ENCODE peak calls at places on chromosome 19, in ten cellular contexts. T, Z, K, Q, V, M, D, L, I and G are unnamed samples.

GRCh38 chr19:32206065-32206464 is 139.3 kb upstream of the ZNF507 start:
- DNase-seq in M (no peak), K (no peak), Q (no peak), D (no peak), L (no peak), V (no peak), T (no peak), I (no peak), Z (no peak), G (no peak)

GRCh38 chr19:52945652-52946321 is 16.9 kb downstream of the ZNF816 start:
- DNase-seq in V (no peak), D (no peak), Q (no peak), T (no peak), I (no peak), K (no peak), Z (no peak), L (no peak), M (no peak), G (no peak)

GRCh38 chr19:14149011-14149410 is 12.6 kb upstream of the ASF1B start:
- DNase-seq in Z (no peak), L (no peak), D (no peak), M (no peak), V (no peak), K (no peak), T (no peak), Q (no peak), I (no peak), G (no peak)

GRCh38 chr19:13028027-13028426 is 32.8 kb downstream of the NFIX start:
- DNase-seq in D (no peak), T (no peak), K (no peak), Z (no peak), I (no peak), Q (no peak), M (no peak), L (no peak), V (no peak), G (no peak)

GRCh38 chr19:15180451-15181390 is 20.1 kb downstream of the NOTCH3 start:
- DNase-seq in T (no peak), I (no peak), Z (no peak), D (no peak), V (no peak), Q (no peak), M (no peak), L (peak; percentile 65), K (no peak), G (no peak)

GRCh38 chr19:1854542-1855039 is 6.3 kb upstream of the REXO1 start:
- DNase-seq in D (no peak), I (no peak), M (peak; percentile 85), L (peak; percentile 39), K (no peak), Z (no peak), Q (no peak), T (no peak), V (peak; percentile 87), G (peak; percentile 37)

GRCh38 chr19:18603255-18603957 is 3.2 kb downstream of the CRLF1 start:
- DNase-seq in M (no peak), T (no peak), V (no peak), K (no peak), L (peak; percentile 52), D (peak; percentile 31), I (peak; percentile 26), Q (no peak), Z (no peak), G (no peak)

GRCh38 chr19:4358709-4359626 is 15.6 kb downstream of the MPND start:
- DNase-seq in Q (no peak), L (no peak), Z (no peak), K (no peak), T (no peak), V (no peak), I (no peak), M (no peak), D (no peak), G (no peak)

GRCh38 chr19:39174142-39174541 is 22.6 kb upstream of the NCCRP1 start:
- DNase-seq in T (no peak), I (no peak), L (no peak), M (no peak), Q (no peak), K (no peak), D (no peak), V (no peak), Z (no peak), G (no peak)

GRCh38 chr19:2345076-2345475 is 15.0 kb upstream of the TMPRSS9 start:
- DNase-seq in K (no peak), Q (no peak), I (no peak), L (no peak), Z (no peak), M (no peak), T (no peak), D (no peak), V (no peak), G (no peak)

GRCh38 chr19:10568444-10568825 is 344 bp downstream of the CDKN2D start:
- DNase-seq in T (no peak), V (peak; percentile 91), I (no peak), K (no peak), Q (no peak), D (no peak), L (no peak), M (no peak), Z (peak; percentile 45), G (peak; percentile 37)

GRCh38 chr19:6373813-6374108 is 1.2 kb downstream of the ALKBH7 start:
- DNase-seq in K (no peak), D (no peak), L (no peak), T (no peak), I (no peak), V (no peak), Z (no peak), M (no peak), Q (no peak), G (no peak)

GRCh38 chr19:13207237-13208130 is 57.3 kb downstream of the IER2 start:
- DNase-seq in I (peak; percentile 6), Z (peak; percentile 38), D (no peak), M (no peak), T (no peak), K (no peak), L (peak; percentile 53), Q (no peak), V (peak; percentile 89), G (no peak)

GRCh38 chr19:3693030-3693925 is 7.0 kb downstream of the PIP5K1C start:
- DNase-seq in M (peak; percentile 98), I (peak; percentile 7), D (no peak), K (no peak), L (no peak), V (no peak), Z (no peak), T (no peak), Q (no peak), G (no peak)

GRCh38 chr19:39319098-39319891 is 1.4 kb downstream of the LRFN1 start:
- DNase-seq in D (no peak), T (no peak), L (no peak), V (no peak), Q (no peak), M (no peak), Z (no peak), I (no peak), K (no peak), G (no peak)

GRCh38 chr19:16459680-16460079 is 12.1 kb downstream of the EPS15L1 start:
- DNase-seq in M (no peak), Z (no peak), K (no peak), I (no peak), D (no peak), Q (no peak), V (no peak), L (no peak), T (no peak), G (no peak)
- TF ChIP-seq CTCF in M (no peak), Z (no peak), K (no peak), I (no peak), D (no peak), Q (no peak), V (no peak), L (no peak), T (no peak), G (no peak)

GRCh38 chr19:48715276-48715675 is 4.2 kb downstream of the MAMSTR start:
- DNase-seq in D (no peak), V (peak; percentile 84), K (no peak), T (no peak), L (no peak), Z (no peak), M (no peak), Q (no peak), I (no peak), G (no peak)

GRCh38 chr19:48714759-48715261 is 4.7 kb downstream of the MAMSTR start:
- DNase-seq in L (no peak), K (no peak), D (no peak), V (no peak), M (no peak), Q (no peak), T (no peak), Z (no peak), I (no peak), G (no peak)

GRCh38 chr19:48715681-48716171 is 3.8 kb downstream of the MAMSTR start:
- DNase-seq in Q (no peak), L (no peak), Z (no peak), T (no peak), M (no peak), K (no peak), D (no peak), I (peak; percentile 60), V (peak; percentile 81), G (no peak)

GRCh38 chr19:48713041-48713863 is 6.3 kb downstream of the MAMSTR start:
- DNase-seq in Z (no peak), M (peak; percentile 71), I (no peak), K (no peak), D (peak; percentile 63), T (no peak), Q (no peak), L (peak; percentile 32), V (peak; percentile 74), G (peak; percentile 33)

GRCh38 chr19:48713864-48714755 is 5.4 kb downstream of the MAMSTR start:
- DNase-seq in I (peak; percentile 99), D (peak; percentile 100), M (peak; percentile 99), Q (peak; percentile 97), V (peak; percentile 100), T (peak; percentile 99), Z (peak; percentile 98), L (peak; percentile 99), K (peak; percentile 99), G (peak; percentile 100)
- TF ChIP-seq CTCF in I (no peak), D (no peak), M (no peak), Q (no peak), V (peak; percentile 6), T (no peak), Z (no peak), L (no peak), K (peak; percentile 41), G (no peak)

GRCh38 chr19:789473-790052 is 7.7 kb upstream of the PTBP1 start:
- DNase-seq in M (peak; percentile 53), I (no peak), Z (no peak), Q (no peak), T (no peak), D (no peak), K (no peak), V (peak; percentile 80), L (peak; percentile 58), G (no peak)
- TF ChIP-seq CTCF in M (no peak), I (no peak), Z (no peak), Q (no peak), T (no peak), D (no peak), K (no peak), V (no peak), L (no peak), G (no peak)

DNA sequence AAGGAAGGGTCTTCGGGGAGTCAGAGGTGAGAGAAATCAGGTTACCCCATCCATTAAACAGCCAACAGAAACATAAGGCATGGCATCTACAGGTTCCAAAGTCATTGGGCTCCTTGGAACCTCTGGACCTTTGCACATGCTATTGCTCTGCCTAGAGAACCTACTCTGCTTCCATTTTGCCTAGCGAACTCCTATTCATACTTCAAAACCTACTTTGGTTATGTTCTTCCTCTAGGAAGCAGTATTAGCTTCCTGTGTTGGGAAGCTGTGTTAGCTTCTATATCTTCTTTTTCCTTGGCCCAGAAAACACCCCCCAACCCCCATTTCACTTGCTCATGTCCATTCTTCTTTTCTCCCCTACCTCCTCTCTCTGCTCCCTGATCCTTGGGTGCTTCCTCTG is 39.6 kb downstream of the F2RL3 start:
- DNase-seq in T (no peak), M (no peak), L (no peak), Q (no peak), V (no peak), I (no peak), D (no peak), K (no peak), Z (no peak), G (no peak)
- TF ChIP-seq CTCF in T (no peak), M (no peak), L (no peak), Q (no peak), V (no peak), I (no peak), D (no peak), K (no peak), Z (no peak), G (no peak)